ENCODE peak calls at places on chromosomes 5 and 9, in nine cellular contexts. W is NCI-H460, V is NCI-H1092 treated with DMSO at 0.1 percent for 48 hours, N is frontal cortex, Z is T47D, B is ovary, X is putamen, U is COR-L47, F is NCI-H2081. J is an unnamed sample.

GRCh38 chr9:70120834-70121510 is 77.3 kb downstream of the MAMDC2 start:
- DNase-seq in F (no peak), Z (peak), W (no peak), U (peak), V (no peak), X (no peak), N (no peak), B (peak), J (no peak)

GRCh38 chr9:77974414-77974813 is 57.2 kb downstream of the GNAQ start:
- DNase-seq in U (no peak), F (no peak), X (no peak), W (no peak), V (no peak), N (no peak), B (no peak), Z (no peak), J (no peak)

GRCh38 chr5:1252681-1253080 is 27.5 kb downstream of the SLC6A18 start:
- DNase-seq in B (no peak), U (no peak), N (no peak), F (no peak), V (no peak), W (no peak), Z (no peak), X (no peak), J (no peak)

GRCh38 chr9:63859475-63860215 is 1425.4 kb downstream of the FOXD4L5 start:
- DNase-seq in V (no peak), N (no peak), F (no peak), B (peak), U (no peak), W (no peak), Z (peak), X (no peak), J (no peak)

GRCh38 chr9:124475868-124476690 is 25.8 kb downstream of the ADGRD2 start:
- DNase-seq in B (no peak), V (no peak), U (no peak), X (no peak), N (no peak), F (no peak), W (no peak), Z (no peak), J (no peak)

GRCh38 chr5:6572086-6572824 is 60.6 kb downstream of the NSUN2 start:
- DNase-seq in X (no peak), V (no peak), W (no peak), N (no peak), F (no peak), B (no peak), U (no peak), Z (no peak), J (no peak)

GRCh38 chr5:77845273-77845646 is 69.1 kb upstream of the TBCA start:
- DNase-seq in W (no peak), Z (no peak), V (no peak), B (no peak), F (no peak), X (no peak), N (no peak), U (no peak), J (no peak)

GRCh38 chr9:110143969-110144545 is 63.9 kb downstream of the C9orf152 start:
- DNase-seq in W (no peak), V (no peak), Z (no peak), U (no peak), X (no peak), B (no peak), F (no peak), N (no peak), J (no peak)

GRCh38 chr9:76926846-76927245 is 20.9 kb upstream of the PRUNE2 start:
- DNase-seq in B (no peak), F (no peak), Z (no peak), W (no peak), V (no peak), N (no peak), X (no peak), U (no peak), J (no peak)

GRCh38 chr5:45696206-45696836 is at the start of gene HCN1:
- DNase-seq in V (peak), B (peak), X (peak), U (peak), N (peak), F (peak), W (no peak), Z (peak), J (no peak)

GRCh38 chr5:10552183-10553143 is 11.4 kb upstream of the ANKRD33B start:
- DNase-seq in X (no peak), W (no peak), V (no peak), N (no peak), B (no peak), Z (no peak), F (no peak), U (no peak), J (no peak)

GRCh38 chr5:75324791-75325190 is 12.2 kb upstream of the HMGCR start:
- DNase-seq in N (no peak), V (no peak), U (no peak), X (no peak), F (no peak), W (no peak), Z (no peak), B (no peak), J (no peak)

GRCh38 chr9:75552941-75553340 is 337.5 kb upstream of the PCSK5 start:
- DNase-seq in X (peak), N (no peak), W (no peak), U (no peak), F (no peak), V (no peak), B (no peak), Z (no peak), J (no peak)

GRCh38 chr5:1218351-1219080 is 6.7 kb upstream of the SLC6A18 start:
- DNase-seq in N (no peak), V (no peak), U (no peak), B (no peak), W (no peak), X (no peak), Z (no peak), F (no peak), J (no peak)

GRCh38 chr5:137300411-137301240 is 198.5 kb downstream of the SPOCK1 start:
- DNase-seq in W (no peak), B (no peak), X (no peak), N (no peak), F (no peak), U (no peak), Z (no peak), V (no peak), J (no peak)

GRCh38 chr5:107889387-107889786 is 218.7 kb upstream of the EFNA5 start:
- DNase-seq in V (no peak), F (no peak), W (no peak), N (no peak), X (no peak), B (no peak), U (no peak), Z (no peak), J (no peak)

GRCh38 chr5:56827043-56827442 is 11.7 kb downstream of the MAP3K1 start:
- DNase-seq in V (no peak), Z (peak), B (no peak), W (no peak), F (no peak), U (no peak), X (no peak), N (no peak), J (peak)

GRCh38 chr5:40071870-40072269 is 607.8 kb upstream of the PTGER4 start:
- DNase-seq in V (no peak), U (no peak), F (no peak), N (no peak), Z (no peak), W (no peak), X (no peak), B (no peak), J (no peak)

GRCh38 chr9:75626860-75627259 is 263.6 kb upstream of the PCSK5 start:
- DNase-seq in Z (no peak), U (no peak), B (no peak), N (no peak), V (no peak), X (no peak), W (no peak), F (no peak), J (no peak)

GRCh38 chr5:132464155-132464939 is 26.2 kb downstream of the IRF1 start:
- DNase-seq in V (no peak), B (no peak), U (no peak), W (no peak), X (no peak), N (no peak), F (no peak), Z (peak), J (peak)

GRCh38 chr5:142664634-142665033 is 21.3 kb downstream of the FGF1 start:
- DNase-seq in N (no peak), U (no peak), X (no peak), W (no peak), V (no peak), B (no peak), Z (no peak), F (no peak), J (no peak)

GRCh38 chr9:137227057-137227852 is at the start of gene RNF224:
- DNase-seq in W (peak), Z (peak), F (peak), U (peak), N (peak), X (no peak), V (peak), B (peak), J (peak)

GRCh38 chr9:91034521-91034920 is 232.9 kb downstream of the SYK start:
- DNase-seq in X (no peak), W (no peak), V (no peak), B (no peak), Z (no peak), N (no peak), F (no peak), U (no peak), J (no peak)

GRCh38 chr5:172707285-172708182 is 63.5 kb downstream of the DUSP1 start:
- DNase-seq in X (no peak), F (no peak), U (peak), N (no peak), V (peak), W (peak), B (no peak), Z (peak), J (peak)

GRCh38 chr9:133683494-133684460 is 47.6 kb downstream of the DBH start:
- DNase-seq in B (no peak), F (no peak), W (no peak), V (no peak), U (no peak), N (no peak), Z (no peak), X (no peak), J (no peak)

GRCh38 chr9:19701991-19702390 is 86.8 kb downstream of the SLC24A2 start:
- DNase-seq in X (peak), F (no peak), B (no peak), N (peak), V (no peak), W (no peak), Z (no peak), U (no peak), J (no peak)

GRCh38 chr5:139711067-139711851 is 63.1 kb downstream of the CXXC5 start:
- DNase-seq in F (no peak), B (peak), N (peak), V (peak), W (peak), X (peak), U (peak), Z (peak), J (peak)

GRCh38 chr5:148382961-148383360 is 797 bp upstream of the FBXO38 start:
- DNase-seq in B (no peak), X (peak), V (no peak), F (no peak), W (no peak), U (no peak), N (no peak), Z (no peak), J (no peak)

GRCh38 chr9:86599565-86599964 is 245.4 kb upstream of the TUT7 start:
- DNase-seq in Z (no peak), U (no peak), N (no peak), B (no peak), V (no peak), X (no peak), W (no peak), F (no peak), J (no peak)